ENCODE peak calls at places on chromosomes 2 and 18, in eight cellular contexts. C, Z, F, I, S, T, E and Q are unnamed samples.
A peak's percentile ranks its signal among the peaks of the same experiment; 100 is the strongest.

GRCh38 chr2:41853427-41854191 is 194.2 kb upstream of the PKDCC start:
- DNase-seq in C (peak; percentile 71), Z (no peak), F (peak; percentile 37), I (peak; percentile 9), S (no peak), T (peak; percentile 25), E (no peak), Q (peak; percentile 26)

GRCh38 chr2:64260817-64261216 is 116.6 kb upstream of the PELI1 start:
- DNase-seq in C (peak; percentile 86), Z (peak; percentile 9), F (no peak), I (peak; percentile 23), S (no peak), T (no peak), E (no peak), Q (peak; percentile 88)

GRCh38 chr2:20455076-20455587 is 8.3 kb downstream of the RHOB start:
- DNase-seq in C (no peak), Z (no peak), F (no peak), I (no peak), S (no peak), T (no peak), E (no peak), Q (no peak)

GRCh38 chr2:170571612-170572011 is 143.5 kb upstream of the SP5 start:
- DNase-seq in C (no peak), Z (no peak), F (no peak), I (no peak), S (no peak), T (no peak), E (no peak), Q (no peak)

GRCh38 chr2:98730053-98730850 is 680 bp downstream of the MGAT4A start:
- DNase-seq in C (peak; percentile 74), Z (peak; percentile 56), F (peak; percentile 74), I (peak; percentile 73), S (no peak), T (no peak), E (no peak), Q (peak; percentile 23)

GRCh38 chr18:38359258-38359657 is 793.7 kb upstream of the CELF4 start:
- DNase-seq in C (no peak), Z (no peak), F (no peak), I (no peak), S (no peak), T (no peak), E (no peak), Q (peak; percentile 9)

GRCh38 chr2:187547353-187547979 is 6.8 kb downstream of the TFPI start:
- DNase-seq in C (no peak), Z (no peak), F (no peak), I (no peak), S (peak; percentile 95), T (peak; percentile 80), E (peak; percentile 54), Q (no peak)

GRCh38 chr18:50523165-50523564 is 36.7 kb upstream of the MAPK4 start:
- DNase-seq in C (no peak), Z (no peak), F (no peak), I (no peak), S (no peak), T (no peak), E (no peak), Q (no peak)

GRCh38 chr18:6729247-6730091 is at the start of gene ARHGAP28:
- DNase-seq in C (peak; percentile 37), Z (no peak), F (peak; percentile 63), I (peak; percentile 24), S (peak; percentile 65), T (peak; percentile 89), E (peak; percentile 46), Q (peak; percentile 58)